ENCODE peak calls at places on chromosome 22, in four cellular contexts. N is aorta, L is OCI-LY7, M is prostate gland. E is an unnamed sample. For H3K36me3, the result is how much of the 10 kb centered on the place peaks cover.

GRCh38 chr22:39984006-39984405 is 10.7 kb upstream of the FAM83F start:
- DNase-seq in L (no peak), N (no peak), M (no peak), E (no peak)

GRCh38 chr22:42676059-42676607 is 26.9 kb upstream of the CYB5R3 start:
- DNase-seq in L (no peak), M (no peak), N (no peak), E (no peak)

GRCh38 chr22:42978453-42979103 is 36.4 kb downstream of the PACSIN2 start:
- DNase-seq in M (peak), N (no peak), L (no peak), E (no peak)

GRCh38 chr22:22684605-22685561 is 40.5 kb downstream of the GGTLC2 start:
- DNase-seq in L (peak), M (no peak), N (no peak), E (peak)

GRCh38 chr22:39148727-39149535 is 3.5 kb downstream of the CBX7 start:
- DNase-seq in N (peak), L (peak), M (no peak), E (peak)

GRCh38 chr22:39522567-39523300 is 2.4 kb downstream of the ATF4 start:
- DNase-seq in M (peak), L (peak), N (no peak), E (peak)

GRCh38 chr22:24543679-24544243 is 11.2 kb downstream of the GUCD1 start:
- DNase-seq in N (no peak), L (no peak), M (no peak), E (no peak)

GRCh38 chr22:27978317-27978716 is 59.3 kb upstream of the PITPNB start:
- DNase-seq in N (no peak), L (no peak), M (no peak), E (no peak)

GRCh38 chr22:24406322-24407277 is 20.8 kb upstream of the ADORA2A start:
- DNase-seq in L (no peak), M (no peak), N (no peak), E (no peak)

GRCh38 chr22:16959345-16959930 is 48.6 kb downstream of the GAB4 start:
- DNase-seq in N (no peak), M (no peak), L (no peak), E (no peak)

GRCh38 chr22:44931766-44932165 is 78.0 kb downstream of the PHF21B start:
- DNase-seq in L (no peak), N (no peak), M (no peak), E (no peak)

GRCh38 chr22:43921361-43921760 is 2.2 kb upstream of the PNPLA3 start:
- DNase-seq in L (no peak), M (no peak), N (no peak), E (no peak)

GRCh38 chr22:17788023-17788330 is 13.7 kb upstream of the BID start:
- DNase-seq in M (no peak), N (no peak), L (no peak), E (no peak)

GRCh38 chr22:17152340-17152739 is 6.7 kb downstream of the HDHD5 start:
- DNase-seq in L (no peak), N (no peak), M (no peak), E (no peak)

GRCh38 chr22:24411256-24412004 is 16.0 kb upstream of the ADORA2A start:
- DNase-seq in M (no peak), N (no peak), L (no peak), E (no peak)

GRCh38 chr22:49983148-49984042 is 22.8 kb downstream of the PIM3 start:
- DNase-seq in N (peak), L (no peak), M (no peak), E (peak)

GRCh38 chr22:40022536-40023225 is 27.9 kb downstream of the FAM83F start:
- DNase-seq in L (no peak), M (peak), N (no peak), E (peak)

GRCh38 chr22:29479417-29480261 is at the start of gene NEFH:
- DNase-seq in L (no peak), M (no peak), N (no peak), E (no peak)

GRCh38 chr22:28899199-28899853 is 16.0 kb downstream of the ZNRF3 start:
- DNase-seq in N (no peak), L (peak), M (no peak), E (peak)

DNA sequence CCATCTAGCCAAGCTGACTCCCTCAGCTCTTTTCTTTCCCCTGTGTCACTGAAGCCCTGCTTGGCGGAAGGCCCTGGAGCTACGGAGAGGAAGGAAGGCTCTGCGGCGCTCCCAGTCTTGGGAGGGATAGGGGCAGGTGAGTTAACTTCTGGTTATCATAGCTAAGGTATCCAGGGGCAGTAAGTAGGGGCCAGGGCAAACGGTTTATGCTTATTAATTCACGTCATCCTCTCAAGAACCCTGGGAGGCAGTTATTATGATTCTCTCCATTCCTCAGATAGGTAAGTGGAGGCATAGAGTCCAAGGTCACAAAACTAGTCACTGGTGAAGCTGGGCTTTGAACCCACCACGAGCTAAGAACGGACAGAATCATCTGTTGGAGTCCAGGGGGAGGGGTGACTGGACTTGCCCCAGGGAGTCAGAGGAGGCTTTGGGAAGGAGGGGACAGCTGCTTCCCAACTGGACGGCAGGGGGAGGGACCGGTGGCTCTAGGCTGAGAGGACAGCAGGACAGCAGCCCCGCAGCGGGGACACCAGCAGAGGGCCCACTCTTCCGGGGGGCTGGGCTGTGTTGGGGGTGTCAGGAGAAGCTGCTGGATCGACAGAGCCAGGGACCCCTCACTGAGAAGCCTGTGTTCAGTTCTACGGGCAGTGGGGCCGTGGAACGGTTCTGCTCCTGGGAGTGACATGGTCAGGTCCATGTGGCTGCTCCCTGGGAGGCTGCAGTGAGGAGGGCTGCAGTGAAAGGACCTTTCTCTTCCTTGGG is 3.5 kb downstream of the BAIAP2L2 start:
- DNase-seq in M (no peak), N (peak), L (no peak), E (no peak)
- H3K27ac ChIP-seq in M (no peak), N (no peak), L (no peak), E (no peak)

GRCh38 chr22:20582520-20583361 is 75.3 kb downstream of the MED15 start:
- DNase-seq in L (no peak), M (no peak), N (no peak), E (peak)

GRCh38 chr22:20584029-20584871 is 76.8 kb downstream of the MED15 start:
- DNase-seq in L (no peak), N (no peak), M (no peak), E (peak)

GRCh38 chr22:20584872-20585639 is 77.6 kb downstream of the MED15 start:
- DNase-seq in M (no peak), L (no peak), N (no peak), E (peak)

GRCh38 chr22:20582171-20582511 is 74.7 kb downstream of the MED15 start:
- DNase-seq in M (no peak), N (no peak), L (no peak), E (peak)

DNA sequence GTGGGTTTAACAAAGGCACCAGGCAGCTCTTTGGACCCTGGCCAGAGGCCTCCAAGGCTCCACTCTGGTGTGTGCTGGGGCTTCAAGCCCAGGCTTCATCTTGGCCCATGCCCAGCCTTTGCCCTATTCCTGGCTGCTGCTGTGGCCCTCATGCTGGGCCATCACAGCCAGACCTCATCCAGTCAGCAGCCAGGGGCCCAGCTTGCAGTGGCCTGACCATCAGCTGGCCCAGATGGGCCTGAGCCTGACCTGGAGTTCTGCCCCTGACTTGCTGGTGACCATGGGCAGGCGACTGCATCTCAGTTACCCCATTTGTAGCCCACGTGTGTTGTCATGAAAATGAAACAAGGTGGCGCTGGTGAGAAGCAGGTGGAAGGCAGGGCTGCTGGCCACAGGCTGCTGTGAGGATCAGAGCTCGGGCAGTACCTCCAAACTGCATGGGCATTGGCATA is 76.1 kb downstream of the MED15 start:
- DNase-seq in N (no peak), L (no peak), M (no peak), E (peak)
- H3K36me3 ChIP-seq in N (under half), L (half or more), M (under half), E (half or more)

DNA sequence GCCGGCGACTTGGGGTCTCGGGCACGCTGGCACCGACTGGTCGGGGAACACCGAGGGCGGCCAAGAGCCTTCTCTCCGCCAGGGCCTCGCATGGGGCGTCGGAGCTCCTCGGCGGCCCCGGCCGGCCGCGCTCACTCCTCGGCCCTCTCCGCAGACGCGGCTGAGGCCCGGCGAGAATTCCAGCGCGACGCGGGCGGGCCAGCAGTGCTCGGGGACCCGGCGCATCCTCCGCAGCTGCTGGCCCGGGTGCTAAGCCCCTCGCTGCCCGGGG is 5.6 kb downstream of the TBX1 start:
- DNase-seq in N (no peak), M (no peak), L (no peak), E (no peak)
- H3K4me3 ChIP-seq in N (no peak), M (peak), L (no peak), E (no peak)

DNA sequence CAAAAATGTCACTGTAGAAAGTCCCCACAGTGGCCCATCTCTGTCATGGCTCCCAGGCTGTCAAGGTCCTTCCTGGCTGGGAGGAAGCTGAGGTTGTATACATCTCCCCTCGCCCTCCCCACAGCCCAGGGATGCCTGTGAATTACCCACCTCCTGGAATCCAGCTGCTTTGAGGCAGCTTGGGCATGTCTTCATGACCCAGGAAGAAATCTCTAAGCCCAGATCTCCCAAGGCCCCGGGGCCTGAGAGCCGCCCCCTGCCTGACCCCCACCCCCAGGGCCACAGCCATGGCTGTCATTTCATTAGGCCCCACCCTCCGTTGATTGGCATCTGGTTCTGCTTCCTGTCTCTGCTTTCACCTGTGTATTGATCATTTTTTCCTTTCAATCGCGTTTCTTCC is 207.5 kb downstream of the TBC1D22A start:
- DNase-seq in N (no peak), L (no peak), M (no peak), E (no peak)
- H3K27ac ChIP-seq in N (no peak), L (no peak), M (no peak), E (peak)

DNA sequence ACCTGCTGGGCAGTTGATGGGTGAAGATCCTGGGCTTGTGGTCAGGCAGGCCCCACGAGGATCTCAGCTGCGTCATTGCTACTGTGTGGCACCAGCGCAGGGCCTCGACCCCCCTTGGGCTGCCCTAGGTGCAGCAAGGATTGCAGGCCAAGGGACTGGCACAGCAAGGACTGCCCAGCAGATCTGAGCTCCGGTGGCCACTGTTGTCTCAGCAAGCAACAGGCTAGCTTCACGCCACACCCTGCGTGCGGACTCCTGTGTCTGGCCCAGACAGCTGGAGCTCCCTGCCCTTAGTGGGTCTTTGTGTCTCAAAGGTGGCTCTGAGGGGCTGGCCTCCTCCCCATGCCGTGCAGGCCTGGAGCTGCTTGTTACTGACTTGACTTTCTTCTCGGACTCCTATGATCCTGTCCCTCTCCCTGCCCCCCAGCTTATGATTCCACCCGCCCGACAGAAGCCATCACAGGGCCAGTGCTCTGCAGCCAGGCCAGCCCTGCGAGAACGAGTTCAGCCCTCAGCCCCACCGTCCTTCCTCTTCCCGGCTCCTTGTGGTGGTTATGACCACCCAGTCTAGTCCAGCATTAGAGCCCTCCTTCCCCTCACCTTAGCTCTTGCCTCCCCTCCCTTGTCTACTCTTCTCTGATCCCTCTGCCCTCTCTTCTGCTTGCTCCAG is 295.6 kb downstream of the TBC1D22A start:
- DNase-seq in N (peak), L (no peak), M (no peak), E (peak)
- H3K36me3 ChIP-seq in N (under half), L (under half), M (under half), E (half or more)

GRCh38 chr22:37659897-37660708 is 1.6 kb downstream of the PDXP start:
- DNase-seq in M (no peak), L (peak), N (no peak), E (no peak)

GRCh38 chr22:37659066-37659896 is 758 bp downstream of the PDXP start:
- DNase-seq in N (no peak), M (no peak), L (peak), E (peak)

GRCh38 chr22:37661160-37661924 is 2.8 kb downstream of the PDXP start:
- DNase-seq in N (no peak), L (peak), M (no peak), E (no peak)

GRCh38 chr22:37662039-37662438 is 3.5 kb downstream of the PDXP start:
- DNase-seq in M (no peak), N (no peak), L (peak), E (no peak)

DNA sequence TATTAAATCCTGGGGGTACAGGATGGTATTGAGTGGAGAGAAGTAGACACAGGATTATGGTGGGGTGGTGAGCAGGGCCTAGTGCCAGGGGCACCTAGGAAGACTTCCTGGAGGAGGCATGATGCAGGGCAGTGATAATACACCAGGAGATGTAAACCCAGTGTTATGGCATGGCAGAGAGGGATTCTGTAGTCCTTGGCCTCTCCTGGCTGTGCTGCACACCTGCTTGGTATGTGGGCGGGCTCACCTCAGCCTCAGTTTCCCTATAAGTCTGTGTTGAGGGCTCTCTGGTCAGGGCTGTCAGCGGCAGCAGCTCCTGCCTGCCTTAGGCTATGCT is 2.2 kb downstream of the PDXP start:
- DNase-seq in L (no peak), M (no peak), N (no peak), E (no peak)
- H3K4me3 ChIP-seq in L (peak), M (no peak), N (no peak), E (peak)

DNA sequence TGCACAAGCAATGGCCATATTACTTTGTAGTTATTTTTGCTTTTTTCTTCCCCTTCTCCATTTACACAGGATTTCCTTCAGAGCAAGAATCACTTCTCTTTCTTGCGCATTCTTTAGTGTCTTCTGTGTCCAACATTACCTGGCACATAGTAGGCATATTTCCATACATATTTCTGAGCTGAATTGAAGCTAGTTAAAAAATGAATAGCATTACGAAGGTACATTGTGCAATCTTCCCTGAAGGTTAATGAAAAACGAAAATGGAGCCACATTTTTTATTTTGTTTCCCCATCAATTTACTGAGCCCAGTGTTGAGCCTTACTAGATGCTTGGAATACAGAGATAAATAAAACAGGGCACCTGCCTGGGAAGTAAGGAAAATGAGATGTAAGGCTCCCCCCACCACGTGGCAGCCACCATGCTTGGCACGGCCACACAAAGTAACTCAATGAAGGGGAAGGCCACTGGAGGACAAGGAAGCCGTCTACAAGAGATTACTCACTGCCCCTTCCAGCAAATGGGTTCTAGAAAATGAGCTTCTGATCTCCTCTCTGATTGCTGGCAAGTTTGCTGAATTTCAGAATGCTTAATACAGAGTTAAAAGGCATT is 381.9 kb downstream of the LARGE1 start:
- DNase-seq in N (no peak), L (no peak), M (no peak), E (no peak)
- H3K27ac ChIP-seq in N (no peak), L (no peak), M (no peak), E (no peak)

GRCh38 chr22:48644997-48645396 is 1182.7 kb downstream of the BRD1 start:
- DNase-seq in N (no peak), L (no peak), M (no peak), E (no peak)
- H3K36me3 ChIP-seq in N (under half), L (under half), M (under half), E (under half)